ENCODE peak calls at places on chromosomes 7 and 10, in seven cellular contexts. F is GM23248, D is PC-3, S is GM23338, Q is HCT116, B is MM.1S, E is hepatocyte. L is an unnamed sample.

GRCh38 chr10:91799580-91799975 is 1.4 kb downstream of the TNKS2 start:
- DNase-seq in F (peak; percentile 80), D (peak; percentile 61), S (no peak), B (no peak), Q (no peak), E (peak; percentile 30), L (no peak)

GRCh38 chr7:33774762-33775523 is 130.4 kb upstream of the BMPER start:
- DNase-seq in S (no peak), E (peak; percentile 56), D (peak; percentile 7), F (peak; percentile 15), B (no peak), Q (no peak), L (no peak)

GRCh38 chr10:71156436-71156835 is 55.9 kb upstream of the UNC5B start:
- DNase-seq in S (no peak), E (no peak), D (no peak), B (no peak), Q (no peak), F (no peak), L (no peak)

GRCh38 chr10:129963076-129963830 is 821 bp downstream of the EBF3 start:
- DNase-seq in D (no peak), Q (no peak), S (peak; percentile 71), F (peak; percentile 77), E (peak; percentile 47), B (no peak), L (peak; percentile 78)

GRCh38 chr10:69631566-69631965 is 1.5 kb downstream of the FAM241B start:
- DNase-seq in D (no peak), F (no peak), Q (no peak), S (no peak), E (no peak), B (no peak), L (no peak)

GRCh38 chr10:784759-785538 is 95.5 kb upstream of the DIP2C start:
- DNase-seq in E (peak; percentile 86), Q (peak; percentile 58), B (no peak), S (peak; percentile 64), F (peak; percentile 96), D (peak; percentile 64), L (peak; percentile 78)

GRCh38 chr10:106450966-106451365 is 713.5 kb downstream of the SORCS1 start:
- DNase-seq in E (no peak), B (no peak), F (peak; percentile 23), D (peak; percentile 16), S (no peak), Q (no peak), L (no peak)

GRCh38 chr7:55912748-55913158 is 25.5 kb downstream of the ZNF713 start:
- DNase-seq in Q (no peak), D (peak; percentile 10), B (no peak), E (no peak), F (no peak), S (no peak), L (no peak)

GRCh38 chr10:115063702-115064479 is 29.3 kb upstream of the ATRNL1 start:
- DNase-seq in E (no peak), S (no peak), Q (no peak), F (peak; percentile 2), D (no peak), B (no peak), L (no peak)

GRCh38 chr7:57328457-57328856 is 121.5 kb upstream of the ZNF716 start:
- DNase-seq in B (no peak), F (no peak), S (no peak), D (no peak), Q (no peak), E (no peak), L (no peak)

GRCh38 chr10:96440257-96441125 is 73.2 kb downstream of the TLL2 start:
- DNase-seq in E (no peak), F (no peak), D (no peak), Q (no peak), B (no peak), S (no peak), L (no peak)

GRCh38 chr7:150378115-150378852 is 846 bp upstream of the ZNF775 start:
- DNase-seq in E (peak; percentile 84), S (peak; percentile 97), Q (peak; percentile 19), D (peak; percentile 54), B (peak; percentile 91), F (peak; percentile 70), L (peak; percentile 94)

GRCh38 chr7:99016196-99016595 is 127.7 kb downstream of the SMURF1 start:
- DNase-seq in D (no peak), E (no peak), F (no peak), S (no peak), B (no peak), Q (no peak), L (no peak)

GRCh38 chr7:26398436-26399308 is 107.0 kb downstream of the SNX10 start:
- DNase-seq in S (peak; percentile 83), F (peak; percentile 73), E (peak; percentile 87), Q (no peak), D (peak; percentile 70), B (peak; percentile 86), L (peak; percentile 92)

GRCh38 chr7:50166997-50167961 is 74.2 kb upstream of the ZPBP start:
- DNase-seq in S (no peak), E (no peak), D (no peak), Q (no peak), B (no peak), F (no peak), L (no peak)

GRCh38 chr7:103651978-103652377 is 206.0 kb upstream of the SLC26A5 start:
- DNase-seq in D (no peak), B (peak; percentile 10), S (peak; percentile 15), F (no peak), Q (no peak), E (no peak), L (no peak)

GRCh38 chr7:64687249-64687648 is 21.3 kb downstream of the ZNF107 start:
- DNase-seq in E (no peak), B (no peak), F (no peak), S (no peak), Q (no peak), D (no peak), L (no peak)

GRCh38 chr10:106189254-106189653 is 975.3 kb downstream of the SORCS1 start:
- DNase-seq in Q (no peak), B (peak; percentile 42), F (peak; percentile 50), D (peak; percentile 62), S (peak; percentile 87), E (peak; percentile 64), L (peak; percentile 66)

GRCh38 chr10:71133710-71134686 is 78.4 kb upstream of the UNC5B start:
- DNase-seq in E (no peak), Q (no peak), S (no peak), D (no peak), B (no peak), F (no peak), L (no peak)

GRCh38 chr7:143900230-143900766 is 1.7 kb downstream of the TCAF1 start:
- DNase-seq in S (no peak), F (peak; percentile 18), B (no peak), D (peak; percentile 21), Q (no peak), E (peak; percentile 62), L (peak; percentile 28)

GRCh38 chr7:31476073-31476745 is 37.7 kb upstream of the ITPRID1 start:
- DNase-seq in Q (no peak), E (no peak), S (no peak), D (peak; percentile 33), F (no peak), B (no peak), L (no peak)

GRCh38 chr7:107122483-107122882 is 46.3 kb upstream of the HBP1 start:
- DNase-seq in S (no peak), F (peak; percentile 29), E (peak; percentile 27), B (no peak), D (no peak), Q (no peak), L (no peak)

GRCh38 chr7:92645531-92646061 is 55.4 kb upstream of the FAM133B start:
- DNase-seq in S (no peak), E (peak; percentile 66), B (no peak), Q (peak; percentile 45), D (peak; percentile 91), F (no peak), L (peak; percentile 25)
- H2AFZ ChIP-seq in S (no peak overlapping the region), E (no peak overlapping the region), B (no peak overlapping the region), Q (no peak overlapping the region), D (peak overlapping the region; percentile 18), F (no peak overlapping the region), L (peak overlapping the region; percentile 19)

DNA sequence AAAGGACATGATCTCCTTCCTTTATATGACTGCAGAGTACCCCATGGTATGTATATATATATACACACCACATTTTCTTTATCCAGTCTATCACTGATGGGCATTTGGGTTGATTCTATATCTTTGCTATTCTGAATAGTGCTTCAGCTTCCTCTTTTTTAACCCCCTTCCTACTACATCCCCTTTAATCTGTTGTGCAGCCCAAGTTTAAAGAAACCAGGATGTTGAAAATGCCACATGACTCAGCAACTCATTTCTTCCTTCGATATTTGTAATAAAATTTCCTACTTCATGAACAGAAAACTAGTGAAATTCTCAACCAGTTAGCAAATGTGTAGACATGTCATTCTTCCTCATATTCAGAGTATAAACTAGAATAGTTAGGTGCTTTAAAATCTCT is 1245.7 kb upstream of the SORCS1 start:
- DNase-seq in S (no peak), B (no peak), D (no peak), E (no peak), Q (no peak), F (no peak), L (no peak)
- TF ChIP-seq EZH2phosphoT487 in S (no peak), B (no peak), D (no peak), E (no peak), Q (no peak), F (no peak), L (no peak)

GRCh38 chr10:11016959-11017574 is 605 bp upstream of the CELF2 start:
- DNase-seq in F (peak; percentile 63), E (no peak), B (no peak), D (no peak), S (no peak), Q (no peak), L (no peak)
- TF ChIP-seq EZH2 in F (peak; percentile 87), E (peak; percentile 8), B (no peak), D (no peak), S (no peak), Q (no peak), L (no peak)

DNA sequence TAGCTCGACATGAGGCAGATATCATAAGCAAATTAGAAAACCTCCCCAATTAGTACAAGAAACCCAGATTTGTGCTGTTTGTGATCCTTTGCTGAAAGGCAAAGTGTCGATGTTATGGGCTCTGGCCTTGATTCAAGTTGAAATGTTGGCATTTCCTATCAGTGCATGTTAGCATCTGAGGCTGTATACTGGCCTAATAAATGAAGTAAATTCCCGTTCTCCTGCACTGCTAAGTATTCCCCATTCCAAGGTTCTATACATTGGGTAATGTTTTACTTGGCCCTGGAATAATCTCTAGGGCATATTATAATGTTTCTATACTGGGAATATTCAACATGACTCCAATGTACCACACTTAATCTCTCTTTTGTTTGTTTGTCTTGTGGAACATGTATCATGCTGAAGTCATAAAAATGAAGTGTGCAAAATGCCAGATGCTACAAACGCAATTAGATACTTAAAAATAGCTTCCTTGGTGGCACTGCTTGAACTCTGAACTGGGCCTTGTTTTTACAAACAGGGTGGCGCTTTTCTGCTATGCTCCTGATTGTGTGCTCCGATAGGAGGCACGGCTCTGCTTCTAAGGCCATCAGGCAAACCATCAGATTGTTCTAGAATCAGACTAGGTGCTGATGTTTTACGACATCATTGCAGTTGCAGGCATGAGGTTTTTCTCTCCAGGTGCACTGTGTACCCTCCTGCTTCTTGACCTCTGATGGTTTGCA is 156.7 kb upstream of the TCF7L2 start:
- DNase-seq in S (no peak), F (peak; percentile 61), B (no peak), E (no peak), D (peak; percentile 49), Q (no peak), L (no peak)
- H2AFZ ChIP-seq in S (no peak overlapping the region), F (peak overlapping the region; percentile 54), B (no peak overlapping the region), E (no peak overlapping the region), D (no peak overlapping the region), Q (no peak overlapping the region), L (no peak overlapping the region)